ENCODE peak calls at places on chromosome 12, in six cellular contexts. D is uterus, G is HCT116, M is IMR-90, Z is prostate gland, J is tibial nerve. B is an unnamed sample.

GRCh38 chr12:75960086-75960910 is 71.3 kb downstream of the PHLDA1 start:
- DNase-seq in Z (no peak), M (peak), D (no peak), J (no peak), G (no peak), B (no peak)

GRCh38 chr12:82015623-82016347 is 256.6 kb upstream of the PPFIA2 start:
- DNase-seq in M (no peak), G (no peak), Z (no peak), D (no peak), J (no peak), B (no peak)

GRCh38 chr12:12792421-12792820 is 7.0 kb downstream of the APOLD1 start:
- DNase-seq in J (no peak), Z (no peak), G (no peak), M (no peak), D (peak), B (no peak)

GRCh38 chr12:4649358-4649661 is 396 bp downstream of the NDUFA9 start:
- DNase-seq in M (no peak), J (no peak), G (no peak), Z (no peak), D (no peak), B (no peak)

GRCh38 chr12:77995436-77996167 is 164.9 kb downstream of the NAV3 start:
- DNase-seq in M (peak), D (no peak), G (peak), J (no peak), Z (no peak), B (no peak)

GRCh38 chr12:82412246-82412645 is 53.9 kb downstream of the METTL25 start:
- DNase-seq in G (no peak), J (no peak), M (no peak), D (no peak), Z (no peak), B (no peak)

GRCh38 chr12:111408116-111408440 is 2.4 kb downstream of the SH2B3 start:
- DNase-seq in J (no peak), G (no peak), D (no peak), Z (no peak), M (no peak), B (no peak)

GRCh38 chr12:58433969-58434368 is 486.3 kb downstream of the LRIG3 start:
- DNase-seq in D (no peak), Z (no peak), J (no peak), M (peak), G (peak), B (no peak)

GRCh38 chr12:94245984-94246383 is 97.6 kb downstream of the PLXNC1 start:
- DNase-seq in M (no peak), D (no peak), G (no peak), J (no peak), Z (no peak), B (no peak)

GRCh38 chr12:119102274-119102673 is 76.5 kb upstream of the HSPB8 start:
- DNase-seq in M (no peak), D (no peak), G (no peak), Z (no peak), J (no peak), B (no peak)

GRCh38 chr12:31959701-31960391 is 631 bp downstream of the RESF1 start:
- DNase-seq in Z (peak), M (peak), D (peak), J (peak), G (no peak), B (peak)

GRCh38 chr12:110498984-110499706 is 2.8 kb downstream of the VPS29 start:
- DNase-seq in G (no peak), Z (no peak), D (no peak), J (no peak), M (peak), B (no peak)

GRCh38 chr12:116539361-116539771 is 19.8 kb upstream of the MAP1LC3B2 start:
- DNase-seq in G (no peak), D (no peak), J (no peak), M (peak), Z (peak), B (no peak)

GRCh38 chr12:75526655-75527511 is 15.5 kb upstream of the KRR1 start:
- DNase-seq in M (peak), G (peak), Z (no peak), D (no peak), J (no peak), B (no peak)

GRCh38 chr12:77723308-77723707 is 107.4 kb upstream of the NAV3 start:
- DNase-seq in D (no peak), M (no peak), J (no peak), Z (peak), G (no peak), B (no peak)

GRCh38 chr12:29286081-29286800 is 94.7 kb downstream of the ERGIC2 start:
- DNase-seq in G (no peak), J (no peak), M (peak), D (no peak), Z (no peak), B (no peak)

GRCh38 chr12:68733661-68734071 is 12.3 kb upstream of the SLC35E3 start:
- DNase-seq in D (no peak), G (no peak), M (peak), J (no peak), Z (no peak), B (no peak)

GRCh38 chr12:110555509-110556406 is 27.4 kb downstream of the PPTC7 start:
- DNase-seq in Z (no peak), G (no peak), J (no peak), D (no peak), M (peak), B (no peak)

GRCh38 chr12:15629108-15629507 is 160.1 kb downstream of the EPS8 start:
- DNase-seq in J (peak), G (peak), D (peak), M (peak), Z (peak), B (no peak)

GRCh38 chr12:84305144-84305543 is 607.5 kb downstream of the SLC6A15 start:
- DNase-seq in G (no peak), J (no peak), D (no peak), M (peak), Z (no peak), B (no peak)

GRCh38 chr12:115456946-115457689 is 773.1 kb upstream of the TBX3 start:
- DNase-seq in M (no peak), G (peak), D (no peak), Z (no peak), J (no peak), B (no peak)

GRCh38 chr12:114990396-114990795 is 306.4 kb upstream of the TBX3 start:
- DNase-seq in M (no peak), D (no peak), Z (no peak), J (no peak), G (no peak), B (no peak)

GRCh38 chr12:124130717-124131670 is 158.0 kb downstream of the ZNF664 start:
- DNase-seq in G (no peak), M (no peak), J (no peak), D (no peak), Z (no peak), B (no peak)

GRCh38 chr12:81819991-81820633 is 61.0 kb upstream of the PPFIA2 start:
- DNase-seq in Z (no peak), M (no peak), J (no peak), D (no peak), G (no peak), B (no peak)

GRCh38 chr12:52633383-52633782 is 15.0 kb upstream of the KRT73 start:
- DNase-seq in Z (no peak), M (no peak), G (no peak), D (no peak), J (no peak), B (peak)
- H3K27ac ChIP-seq in Z (no peak), M (no peak), G (no peak), D (no peak), J (no peak), B (no peak)

GRCh38 chr12:70609739-70610491 is 27.3 kb downstream of the PTPRB start:
- DNase-seq in D (peak), J (peak), G (no peak), Z (peak), M (no peak), B (no peak)
- TF ChIP-seq POLR2A in D (peak), J (no peak), G (no peak), Z (no peak), M (no peak), B (no peak)

GRCh38 chr12:122875590-122876220 is 20.2 kb downstream of the VPS37B start:
- DNase-seq in Z (no peak), M (no peak), J (no peak), G (no peak), D (no peak), B (no peak)
- H3K27ac ChIP-seq in Z (no peak), M (no peak), J (no peak), G (no peak), D (no peak), B (no peak)

GRCh38 chr12:105423237-105423636 is 92.7 kb downstream of the C12orf75 start:
- DNase-seq in D (no peak), J (no peak), M (no peak), Z (no peak), G (no peak), B (no peak)
- TF ChIP-seq POLR2A in D (no peak), J (no peak), M (no peak), Z (no peak), G (no peak), B (no peak)

DNA sequence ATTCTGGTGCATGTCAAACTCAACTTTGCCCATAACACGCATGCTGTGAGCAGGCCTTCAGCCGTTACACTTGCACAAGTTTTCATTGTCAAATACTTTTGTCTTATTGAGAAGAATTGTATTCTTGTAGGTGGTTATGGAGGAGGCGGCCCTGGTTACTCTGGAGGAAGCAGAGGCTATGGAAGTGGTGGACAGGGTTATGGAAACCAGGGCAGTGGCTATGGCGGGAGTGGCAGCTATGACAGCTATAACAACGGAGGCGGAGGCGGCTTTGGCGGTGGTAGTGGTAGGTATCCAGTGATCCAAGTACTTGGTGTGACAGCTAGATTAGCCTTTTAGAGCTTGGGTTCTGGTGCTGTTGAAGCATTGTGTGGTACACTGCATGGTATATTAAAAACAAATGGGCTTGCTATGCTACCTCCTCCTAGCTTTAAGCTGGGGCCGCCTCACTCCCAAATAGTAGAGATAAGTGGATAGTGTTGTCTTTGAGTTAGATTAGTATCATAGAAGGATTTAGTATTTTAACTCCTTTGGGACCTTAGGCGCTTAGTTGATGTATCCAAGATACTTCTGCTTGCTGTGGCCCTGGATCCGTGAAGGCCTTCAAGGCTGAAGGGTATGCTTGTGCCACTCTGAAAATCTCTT is 2.5 kb downstream of the HNRNPA1 start:
- DNase-seq in J (no peak), G (no peak), Z (no peak), D (no peak), M (no peak), B (no peak)
- H3K27ac ChIP-seq in J (no peak), G (no peak), Z (no peak), D (no peak), M (no peak), B (peak)

GRCh38 chr12:21941522-21942376 is 523 bp upstream of the ABCC9 start:
- DNase-seq in G (no peak), M (peak), J (peak), Z (no peak), D (peak), B (no peak)

GRCh38 chr12:21939435-21939834 is 1.8 kb downstream of the ABCC9 start:
- DNase-seq in M (no peak), G (no peak), D (peak), J (no peak), Z (no peak), B (no peak)

GRCh38 chr12:21940549-21940948 is 677 bp downstream of the ABCC9 start:
- DNase-seq in J (no peak), M (no peak), D (no peak), Z (no peak), G (no peak), B (no peak)

GRCh38 chr12:21942377-21942703 is 1.1 kb upstream of the ABCC9 start:
- DNase-seq in M (no peak), Z (no peak), D (no peak), J (no peak), G (no peak), B (no peak)

DNA sequence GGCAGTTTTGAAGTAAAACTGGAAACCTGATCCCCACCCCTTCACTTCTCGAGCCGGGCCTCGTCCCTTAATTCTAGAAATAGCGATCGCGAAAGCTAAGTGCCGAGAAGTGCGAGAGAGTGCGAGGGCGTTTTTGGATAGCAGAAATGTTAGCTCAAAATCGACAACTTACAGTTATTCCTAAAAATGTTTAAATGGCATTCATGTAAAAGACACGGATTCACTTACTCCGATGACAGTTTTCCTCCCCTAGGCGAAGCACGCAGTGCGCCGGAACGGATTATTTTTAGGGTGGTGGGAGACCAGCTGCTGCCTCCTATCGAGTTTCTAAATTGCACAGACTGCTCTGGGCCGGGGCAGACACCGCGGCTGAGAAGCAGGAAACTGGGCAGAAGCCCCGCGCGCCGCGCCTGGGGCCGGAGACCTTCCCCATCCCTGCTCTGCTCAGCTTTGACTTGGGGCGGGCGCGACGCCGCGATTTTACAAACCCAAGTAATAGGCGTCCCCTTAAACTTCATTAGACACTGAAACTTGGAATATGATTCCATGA is at the start of gene ABCC9:
- DNase-seq in D (peak), Z (peak), J (peak), M (peak), G (no peak), B (no peak)
- TF ChIP-seq POLR2A in D (no peak), Z (no peak), J (no peak), M (no peak), G (no peak), B (no peak)

GRCh38 chr12:53225635-53226424 is 6.2 kb downstream of the RARG start:
- DNase-seq in G (no peak), Z (no peak), M (no peak), J (no peak), D (no peak), B (no peak)
- H3K27ac ChIP-seq in G (peak), Z (peak), M (no peak), J (peak), D (peak), B (peak)

GRCh38 chr12:120903382-120903817 is 758 bp downstream of the SPPL3 start:
- DNase-seq in G (no peak), Z (peak), J (peak), D (peak), M (peak), B (peak)
- TF ChIP-seq POLR2A in G (no peak), Z (peak), J (no peak), D (no peak), M (no peak), B (no peak)

GRCh38 chr12:49446571-49446970 is 79.3 kb downstream of the SPATS2 start:
- DNase-seq in J (no peak), M (no peak), D (no peak), G (no peak), Z (no peak), B (no peak)

GRCh38 chr12:49448858-49449257 is 81.6 kb downstream of the SPATS2 start:
- DNase-seq in Z (no peak), D (no peak), G (no peak), J (no peak), M (no peak), B (no peak)

GRCh38 chr12:49439042-49439441 is 71.8 kb downstream of the SPATS2 start:
- DNase-seq in D (no peak), Z (no peak), G (no peak), M (no peak), J (no peak), B (no peak)

GRCh38 chr12:49440031-49440430 is 72.8 kb downstream of the SPATS2 start:
- DNase-seq in D (no peak), J (no peak), Z (no peak), G (no peak), M (peak), B (no peak)

DNA sequence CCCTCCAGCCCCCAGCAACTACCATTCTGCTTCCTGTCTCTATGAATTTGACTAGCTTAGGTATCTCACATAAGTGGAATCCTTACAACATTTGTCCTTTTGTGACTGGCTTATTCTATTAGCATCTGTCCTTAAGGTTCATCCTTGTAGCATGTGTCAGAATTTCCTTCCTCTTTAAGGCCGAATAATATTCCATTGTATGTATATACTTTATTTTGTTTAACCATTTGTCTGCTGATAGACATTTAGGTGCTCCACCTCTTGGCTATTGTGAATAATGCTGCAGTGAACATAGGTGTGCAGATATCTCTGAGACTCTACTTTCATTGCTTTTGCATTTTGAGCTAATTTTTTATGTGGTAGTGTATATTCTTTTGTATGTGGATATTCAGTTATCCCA is 75.7 kb downstream of the SPATS2 start:
- DNase-seq in Z (no peak), J (no peak), M (no peak), G (no peak), D (no peak), B (no peak)
- H3K27ac ChIP-seq in Z (no peak), J (no peak), M (no peak), G (no peak), D (no peak), B (no peak)

GRCh38 chr12:46358325-46358700 is 14.3 kb downstream of the SLC38A2 start:
- DNase-seq in Z (no peak), D (no peak), J (no peak), M (no peak), G (no peak), B (no peak)

GRCh38 chr12:46358791-46359666 is 13.5 kb downstream of the SLC38A2 start:
- DNase-seq in J (no peak), Z (no peak), G (no peak), D (no peak), M (no peak), B (no peak)

GRCh38 chr12:46360370-46360769 is 12.2 kb downstream of the SLC38A2 start:
- DNase-seq in D (no peak), Z (no peak), M (no peak), J (no peak), G (no peak), B (no peak)

GRCh38 chr12:46360908-46361666 is 11.5 kb downstream of the SLC38A2 start:
- DNase-seq in J (no peak), D (no peak), M (no peak), Z (no peak), G (no peak), B (no peak)

DNA sequence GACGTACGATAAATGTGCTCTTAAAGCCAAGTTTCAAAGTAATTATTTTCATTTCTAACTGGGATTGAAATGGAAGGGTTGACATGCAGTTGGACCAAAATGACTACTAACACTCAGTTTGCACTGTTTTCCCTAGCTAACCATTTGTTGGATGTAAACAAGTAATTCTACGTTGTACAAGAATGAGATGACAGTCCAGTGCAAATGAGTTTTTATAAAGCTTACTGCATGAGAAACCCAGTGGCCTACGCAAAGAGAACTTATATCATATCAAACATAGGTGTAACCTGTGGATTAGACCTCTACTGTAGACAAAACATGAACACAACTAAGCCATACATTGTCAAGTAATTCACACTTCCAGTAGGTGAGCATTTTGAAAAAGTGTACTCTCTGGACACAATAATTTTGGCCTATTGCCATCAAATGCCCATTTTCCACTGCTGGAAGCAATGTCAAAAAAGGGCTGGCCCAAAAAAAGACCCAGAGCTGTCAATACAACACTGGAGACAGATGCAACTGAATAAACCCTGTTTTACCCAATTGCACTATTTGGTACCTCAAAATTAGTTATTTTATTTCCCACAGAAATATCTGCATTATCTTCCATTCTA is 12.8 kb downstream of the SLC38A2 start:
- DNase-seq in M (no peak), D (no peak), J (no peak), Z (no peak), G (no peak), B (no peak)
- TF ChIP-seq POLR2A in M (no peak), D (no peak), J (no peak), Z (no peak), G (no peak), B (no peak)